ENCODE peak calls at places on chromosomes 13 and 19, in five cellular contexts. E is lower lobe of right lung, I is lung, B is tibial nerve, Q is IMR-90. D is an unnamed sample.

GRCh38 chr13:72221276-72221962 is 354.4 kb upstream of the DACH1 start:
- DNase-seq in E (peak), I (no peak), B (no peak), Q (no peak), D (no peak)

GRCh38 chr13:29543230-29544215 is 52.0 kb downstream of the SLC7A1 start:
- DNase-seq in E (no peak), I (no peak), B (no peak), Q (peak), D (peak)

GRCh38 chr13:46359731-46360130 is 27.3 kb downstream of the RUBCNL start:
- DNase-seq in E (no peak), I (no peak), B (no peak), Q (peak), D (peak)

GRCh38 chr19:38930776-38931761 is at the start of gene MRPS12:
- DNase-seq in E (peak), I (peak), B (peak), Q (peak), D (peak)

GRCh38 chr19:51272183-51272817 is 21.4 kb downstream of the SIGLECL1 start:
- DNase-seq in E (no peak), I (no peak), B (no peak), Q (no peak), D (no peak)

GRCh38 chr19:54470276-54470887 is 2.7 kb downstream of the CDC42EP5 start:
- DNase-seq in E (no peak), I (no peak), B (no peak), Q (no peak), D (no peak)

GRCh38 chr19:18814063-18814462 is 17.7 kb upstream of the UPF1 start:
- DNase-seq in E (no peak), I (no peak), B (peak), Q (no peak), D (no peak)

GRCh38 chr19:40594657-40595077 is 6.5 kb upstream of the LTBP4 start:
- DNase-seq in E (no peak), I (no peak), B (no peak), Q (peak), D (no peak)

GRCh38 chr19:13604902-13605586 is 98.8 kb upstream of the CACNA1A start:
- DNase-seq in E (no peak), I (no peak), B (no peak), Q (no peak), D (no peak)

GRCh38 chr13:96229356-96229755 is 139.4 kb downstream of the HS6ST3 start:
- DNase-seq in E (no peak), I (no peak), B (no peak), Q (no peak), D (no peak)

GRCh38 chr13:66845393-66845792 is 384.7 kb downstream of the PCDH9 start:
- DNase-seq in E (no peak), I (no peak), B (no peak), Q (no peak), D (no peak)

GRCh38 chr19:21143846-21144245 is 2.0 kb downstream of the ZNF431 start:
- DNase-seq in E (no peak), I (no peak), B (no peak), Q (no peak), D (no peak)

GRCh38 chr13:113195360-113195759 is 13.1 kb downstream of the PCID2 start:
- DNase-seq in E (no peak), I (no peak), B (no peak), Q (no peak), D (no peak)

GRCh38 chr13:80972857-80973478 is 632.0 kb upstream of the SPRY2 start:
- DNase-seq in E (no peak), I (no peak), B (no peak), Q (no peak), D (no peak)

GRCh38 chr19:10478476-10478875 is 24.7 kb downstream of the KEAP1 start:
- DNase-seq in E (no peak), I (no peak), B (no peak), Q (peak), D (no peak)

GRCh38 chr19:1577929-1578618 is 9.9 kb upstream of the MEX3D start:
- DNase-seq in E (no peak), I (no peak), B (no peak), Q (no peak), D (no peak)

GRCh38 chr13:46622918-46623256 is 69.9 kb downstream of the LRCH1 start:
- DNase-seq in E (no peak), I (no peak), B (peak), Q (peak), D (peak)

GRCh38 chr13:31595568-31595967 is 143.8 kb upstream of the RXFP2 start:
- DNase-seq in E (no peak), I (no peak), B (no peak), Q (no peak), D (peak)

GRCh38 chr19:54430306-54431254 is 15.3 kb downstream of the TTYH1 start:
- DNase-seq in E (no peak), I (no peak), B (no peak), Q (no peak), D (no peak)

GRCh38 chr13:41700790-41701310 is 243.5 kb downstream of the RGCC start:
- DNase-seq in E (no peak), I (no peak), B (no peak), Q (peak), D (peak)

GRCh38 chr13:20353973-20354372 is 121.9 kb upstream of the GJB6 start:
- DNase-seq in E (no peak), I (no peak), B (no peak), Q (peak), D (peak)

GRCh38 chr13:99271249-99271648 is 13.1 kb upstream of the GPR18 start:
- DNase-seq in E (no peak), I (no peak), B (no peak), Q (no peak), D (no peak)

GRCh38 chr13:48125794-48126228 is 30.9 kb upstream of the MED4 start:
- DNase-seq in E (no peak), I (peak), B (peak), Q (no peak), D (peak)

GRCh38 chr13:30796833-30797601 is 61.7 kb downstream of the ALOX5AP start:
- DNase-seq in E (no peak), I (no peak), B (no peak), Q (peak), D (peak)

GRCh38 chr13:23367907-23368306 is 65.6 kb downstream of the SACS start:
- DNase-seq in E (no peak), I (no peak), B (no peak), Q (no peak), D (no peak)

GRCh38 chr19:33796164-33797100 is at the start of gene KCTD15:
- DNase-seq in E (peak), I (no peak), B (no peak), Q (peak), D (peak)

GRCh38 chr13:99027260-99027659 is 49.4 kb upstream of the DOCK9 start:
- DNase-seq in E (no peak), I (no peak), B (no peak), Q (no peak), D (peak)

GRCh38 chr13:48857576-48857975 is 118.1 kb upstream of the FNDC3A start:
- DNase-seq in E (no peak), I (no peak), B (no peak), Q (no peak), D (no peak)

GRCh38 chr19:51005248-51005647 is 3.8 kb upstream of the KLK8 start:
- DNase-seq in E (no peak), I (no peak), B (no peak), Q (no peak), D (no peak)

GRCh38 chr19:56566904-56567273 is 379 bp upstream of the ZNF470 start:
- DNase-seq in E (peak), I (peak), B (peak), Q (no peak), D (no peak)
- H3K4me3 ChIP-seq in E (peak), I (peak), B (peak), Q (peak), D (peak)

DNA sequence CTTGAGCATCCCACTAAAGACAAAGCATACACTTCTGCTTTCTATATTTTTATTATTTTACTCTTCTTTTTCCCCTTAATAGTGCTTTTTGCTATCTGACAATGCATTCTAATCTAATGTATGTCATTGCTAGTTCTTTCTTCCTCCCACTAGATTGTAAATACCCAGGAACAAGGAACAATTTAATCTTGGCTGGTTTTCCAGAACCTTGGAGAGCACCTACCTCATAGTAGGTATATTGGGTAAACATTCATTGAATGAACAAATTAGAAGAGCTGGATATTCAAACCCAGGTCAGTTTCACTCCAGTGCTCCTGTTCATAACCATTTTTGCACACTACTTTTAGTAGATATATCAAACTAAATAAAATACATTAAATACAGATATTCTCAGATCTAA is 1617.6 kb upstream of the SLC10A2 start:
- DNase-seq in E (no peak), I (no peak), B (no peak), Q (no peak), D (peak)
- TF ChIP-seq CTCF in E (no peak), I (no peak), B (no peak), Q (no peak), D (no peak)

GRCh38 chr19:49852631-49853126 is 1.7 kb downstream of the PTOV1 start:
- DNase-seq in E (no peak), I (no peak), B (no peak), Q (peak), D (no peak)
- H3K4me3 ChIP-seq in E (peak), I (no peak), B (peak), Q (peak), D (peak)

GRCh38 chr19:4689403-4689802 is 19.3 kb upstream of the MYDGF start:
- DNase-seq in E (no peak), I (no peak), B (no peak), Q (no peak), D (no peak)

GRCh38 chr19:4691383-4691782 is 21.2 kb upstream of the MYDGF start:
- DNase-seq in E (peak), I (no peak), B (peak), Q (no peak), D (no peak)

GRCh38 chr19:4688587-4688986 is 18.4 kb upstream of the MYDGF start:
- DNase-seq in E (no peak), I (no peak), B (no peak), Q (no peak), D (no peak)

GRCh38 chr19:4692275-4693077 is 22.3 kb upstream of the MYDGF start:
- DNase-seq in E (no peak), I (no peak), B (no peak), Q (no peak), D (no peak)

DNA sequence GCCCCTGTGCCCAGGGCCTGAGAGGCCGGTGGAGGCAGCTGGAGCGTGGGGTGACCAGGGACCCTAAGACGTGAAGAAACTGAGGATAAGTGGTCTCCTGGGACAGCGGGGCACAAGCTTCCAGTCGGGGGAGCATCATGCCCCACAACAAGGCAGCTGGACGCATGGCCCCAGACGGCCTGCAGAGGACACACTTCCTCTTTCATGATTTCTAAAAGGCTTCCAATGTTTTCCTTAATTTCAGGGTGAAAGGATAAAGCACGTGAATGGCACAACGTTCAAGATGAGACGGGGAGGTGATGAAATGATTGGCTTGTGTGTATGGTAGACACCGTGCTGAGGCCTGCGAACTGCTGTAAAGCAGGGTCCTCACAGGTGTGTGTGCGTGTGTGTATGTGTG is 20.2 kb upstream of the MYDGF start:
- DNase-seq in E (no peak), I (no peak), B (no peak), Q (no peak), D (no peak)
- TF ChIP-seq CTCF in E (no peak), I (no peak), B (no peak), Q (no peak), D (peak)

GRCh38 chr13:21924958-21925357 is 254.1 kb downstream of the FGF9 start:
- DNase-seq in E (no peak), I (no peak), B (no peak), Q (no peak), D (no peak)

GRCh38 chr13:21934309-21934708 is 263.4 kb downstream of the FGF9 start:
- DNase-seq in E (no peak), I (no peak), B (no peak), Q (no peak), D (no peak)

GRCh38 chr13:21925720-21926119 is 254.8 kb downstream of the FGF9 start:
- DNase-seq in E (no peak), I (no peak), B (no peak), Q (no peak), D (no peak)

GRCh38 chr13:21933001-21933400 is 262.1 kb downstream of the FGF9 start:
- DNase-seq in E (no peak), I (no peak), B (no peak), Q (no peak), D (no peak)

GRCh38 chr13:21929400-21929799 is 258.5 kb downstream of the FGF9 start:
- DNase-seq in E (no peak), I (no peak), B (no peak), Q (no peak), D (no peak)
- H3K4me3 ChIP-seq in E (no peak), I (no peak), B (no peak), Q (no peak), D (no peak)